ENCODE peak calls at places on chromosomes 13 and 19, in eight cellular contexts. O is DND-41; M is CD8-positive, alpha-beta memory T cell; S is H1; J is lower leg skin; R is brain microvascular endothelial cell; Y is thyroid gland; V is lung. Q is an unnamed sample.

GRCh38 chr13:98576215-98576945 is 527 bp downstream of the STK24 start:
- DNase-seq in O (peak; percentile 55), M (peak; percentile 27), S (no peak), J (no peak), R (no peak), Y (peak; percentile 75), V (peak; percentile 57), Q (peak; percentile 59)

GRCh38 chr13:83620535-83621220 is 261.6 kb downstream of the SLITRK1 start:
- DNase-seq in O (no peak), M (no peak), S (no peak), J (no peak), R (peak; percentile 4), Y (no peak), V (no peak), Q (no peak)

GRCh38 chr19:9877775-9878510 is 42.8 kb downstream of the PIN1 start:
- DNase-seq in O (no peak), M (no peak), S (no peak), J (no peak), R (peak; percentile 71), Y (no peak), V (no peak), Q (no peak)

GRCh38 chr19:46634656-46635218 is 1.3 kb downstream of the GNG8 start:
- DNase-seq in O (no peak), M (no peak), S (no peak), J (no peak), R (no peak), Y (no peak), V (no peak), Q (no peak)

GRCh38 chr19:45069056-45069455 is 7.2 kb downstream of the ZNF296 start:
- DNase-seq in O (no peak), M (no peak), S (no peak), J (no peak), R (no peak), Y (no peak), V (no peak), Q (peak; percentile 82)

GRCh38 chr13:34356686-34357434 is 538.9 kb downstream of the RFC3 start:
- DNase-seq in O (no peak), M (no peak), S (no peak), J (no peak), R (no peak), Y (no peak), V (no peak), Q (no peak)

GRCh38 chr13:53854321-53854720 is 825.7 kb downstream of the OLFM4 start:
- DNase-seq in O (no peak), M (no peak), S (no peak), J (no peak), R (no peak), Y (no peak), V (no peak), Q (no peak)

GRCh38 chr19:49150944-49151243 is 4.3 kb downstream of the HRC start:
- DNase-seq in O (no peak), M (no peak), S (no peak), J (no peak), R (no peak), Y (no peak), V (no peak), Q (no peak)

GRCh38 chr13:75258159-75258782 is 223.7 kb downstream of the TBC1D4 start:
- DNase-seq in O (no peak), M (no peak), S (no peak), J (no peak), R (no peak), Y (no peak), V (no peak), Q (no peak)

GRCh38 chr19:51660975-51661600 is 14.5 kb upstream of the SIGLEC14 start:
- DNase-seq in O (peak; percentile 70), M (peak; percentile 3), S (no peak), J (peak; percentile 47), R (peak; percentile 77), Y (peak; percentile 72), V (peak; percentile 75), Q (peak; percentile 65)

GRCh38 chr13:78632956-78633355 is 26.0 kb downstream of the OBI1 start:
- DNase-seq in O (no peak), M (no peak), S (no peak), J (no peak), R (no peak), Y (no peak), V (no peak), Q (no peak)

GRCh38 chr19:3135961-3136683 is at the start of gene GNA15:
- DNase-seq in O (peak; percentile 85), M (peak; percentile 21), S (no peak), J (no peak), R (no peak), Y (no peak), V (peak; percentile 64), Q (peak; percentile 61)

GRCh38 chr13:96992633-96993032 is 1.6 kb downstream of the OXGR1 start:
- DNase-seq in O (no peak), M (no peak), S (no peak), J (no peak), R (no peak), Y (no peak), V (no peak), Q (no peak)

GRCh38 chr13:53683608-53684007 is 655.0 kb downstream of the OLFM4 start:
- DNase-seq in O (no peak), M (no peak), S (no peak), J (no peak), R (no peak), Y (no peak), V (no peak), Q (no peak)

GRCh38 chr19:12969292-12969988 is at the start of gene DAND5:
- DNase-seq in O (no peak), M (no peak), S (no peak), J (no peak), R (no peak), Y (peak; percentile 64), V (no peak), Q (peak; percentile 65)

GRCh38 chr19:44925114-44925891 is 10.9 kb downstream of the APOC1 start:
- DNase-seq in O (no peak), M (no peak), S (no peak), J (peak; percentile 71), R (no peak), Y (peak; percentile 54), V (peak; percentile 59), Q (peak; percentile 52)

GRCh38 chr19:48819366-48819816 is 8.6 kb upstream of the BCAT2 start:
- DNase-seq in O (no peak), M (no peak), S (no peak), J (peak; percentile 91), R (no peak), Y (peak; percentile 96), V (peak; percentile 93), Q (peak; percentile 97)

GRCh38 chr13:112733661-112734379 is 44.0 kb downstream of the ATP11A start:
- DNase-seq in O (no peak), M (no peak), S (no peak), J (no peak), R (no peak), Y (peak; percentile 22), V (no peak), Q (no peak)

GRCh38 chr13:37392389-37392788 is 206.2 kb downstream of the POSTN start:
- DNase-seq in O (no peak), M (no peak), S (no peak), J (no peak), R (no peak), Y (no peak), V (no peak), Q (no peak)

GRCh38 chr19:43595605-43595998 is 332 bp downstream of the IRGQ start:
- DNase-seq in O (no peak), M (no peak), S (no peak), J (no peak), R (no peak), Y (peak; percentile 17), V (no peak), Q (no peak)

GRCh38 chr19:12779162-12779993 is 4.0 kb upstream of the HOOK2 start:
- DNase-seq in O (peak; percentile 37), M (no peak), S (no peak), J (no peak), R (peak; percentile 79), Y (no peak), V (no peak), Q (no peak)

GRCh38 chr13:88978607-88979006 is 1307.4 kb downstream of the SLITRK5 start:
- DNase-seq in O (no peak), M (no peak), S (no peak), J (no peak), R (no peak), Y (no peak), V (no peak), Q (no peak)

GRCh38 chr19:35986111-35986510 is 8.9 kb upstream of the SDHAF1 start:
- DNase-seq in O (no peak), M (no peak), S (no peak), J (no peak), R (no peak), Y (no peak), V (no peak), Q (no peak)

GRCh38 chr13:89375839-89376238 is 1704.7 kb downstream of the SLITRK5 start:
- DNase-seq in O (no peak), M (no peak), S (no peak), J (no peak), R (peak; percentile 26), Y (no peak), V (no peak), Q (no peak)

GRCh38 chr19:33522371-33522662 is 726 bp upstream of the PEPD start:
- DNase-seq in O (peak; percentile 10), M (no peak), S (no peak), J (no peak), R (no peak), Y (no peak), V (no peak), Q (no peak)
- H3K4me3 ChIP-seq in O (peak overlapping the region; percentile 48), M (peak overlapping the region; percentile 86), S (peak overlapping the region; percentile 94), J (no peak overlapping the region), R (peak overlapping the region; percentile 90), Y (no peak overlapping the region), V (no peak overlapping the region), Q (peak overlapping the region; percentile 89)

DNA sequence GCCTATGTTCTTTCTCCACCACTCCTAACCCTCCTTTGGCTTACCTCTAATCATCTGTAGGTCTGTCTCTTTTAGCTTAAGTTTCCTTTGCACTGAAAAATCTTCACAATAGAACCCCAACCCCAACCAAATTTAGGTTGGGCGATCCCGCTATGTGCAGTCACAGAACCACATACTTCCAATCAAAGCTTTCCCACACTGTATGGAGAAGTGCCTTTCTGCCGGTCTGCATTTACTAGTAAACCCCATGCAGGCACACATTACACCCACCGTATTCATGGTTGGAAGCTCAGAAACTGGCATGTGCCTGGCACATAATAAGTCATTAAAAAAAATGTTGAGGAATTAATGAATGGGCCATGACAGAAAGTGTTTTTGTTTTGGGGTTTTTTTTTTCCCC is 158.4 kb downstream of the KLF12 start:
- DNase-seq in O (no peak), M (no peak), S (no peak), J (no peak), R (no peak), Y (no peak), V (no peak), Q (no peak)
- H3K4me3 ChIP-seq in O (no peak overlapping the region), M (no peak overlapping the region), S (no peak overlapping the region), J (no peak overlapping the region), R (no peak overlapping the region), Y (no peak overlapping the region), V (no peak overlapping the region), Q (no peak overlapping the region)

GRCh38 chr13:106246817-106247216 is 288.6 kb downstream of the EFNB2 start:
- DNase-seq in O (no peak), M (no peak), S (no peak), J (no peak), R (no peak), Y (no peak), V (no peak), Q (no peak)
- H3K4me3 ChIP-seq in O (no peak overlapping the region), M (no peak overlapping the region), S (no peak overlapping the region), J (no peak overlapping the region), R (no peak overlapping the region), Y (no peak overlapping the region), V (no peak overlapping the region), Q (no peak overlapping the region)

DNA sequence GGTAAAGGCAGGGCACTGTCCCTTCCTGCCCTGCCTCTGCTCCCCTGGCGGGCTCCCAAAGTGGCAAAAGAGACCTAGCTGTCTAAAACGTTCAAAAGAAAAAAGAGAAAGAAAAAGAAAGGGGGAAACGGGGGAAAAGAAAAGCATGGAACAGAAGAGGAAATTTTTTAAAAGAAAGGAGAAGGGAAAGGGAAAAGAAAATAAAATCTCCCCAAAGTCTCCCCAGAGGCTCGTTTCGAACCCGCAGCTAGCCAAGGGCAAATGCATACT is 37.0 kb upstream of the FLT1 start:
- DNase-seq in O (no peak), M (no peak), S (no peak), J (no peak), R (no peak), Y (no peak), V (no peak), Q (no peak)
- H3K4me3 ChIP-seq in O (no peak overlapping the region), M (no peak overlapping the region), S (peak overlapping the region; percentile 73), J (peak overlapping the region; percentile 24), R (peak overlapping the region; percentile 51), Y (no peak overlapping the region), V (peak overlapping the region; percentile 8), Q (peak overlapping the region; percentile 41)

Q was measured in stomach.